ENCODE peak calls at places on chromosome 9, in ten cellular contexts. One of them, this sample, is unnamed.

GRCh38 chr9:100346836-100347235 is 5.9 kb downstream of the TEX10 start:
- DNase-seq in bronchial epithelial cell: no peak
- DNase-seq in cardiac fibroblast: peak
- DNase-seq in AG04449: no peak
- DNase-seq in fibroblast of the aortic adventitia: peak
- DNase-seq in spleen: no peak
- DNase-seq in heart left ventricle: no peak
- DNase-seq in dorsolateral prefrontal cortex: no peak
- DNase-seq in GM06990: no peak
- DNase-seq in body of pancreas: no peak
- DNase-seq in this sample: no peak

GRCh38 chr9:92615790-92616189 is 54.1 kb downstream of the IPPK start:
- DNase-seq in fibroblast of the aortic adventitia: no peak
- DNase-seq in body of pancreas: no peak
- DNase-seq in cardiac fibroblast: no peak
- DNase-seq in bronchial epithelial cell: no peak
- DNase-seq in AG04449: no peak
- DNase-seq in GM06990: no peak
- DNase-seq in heart left ventricle: no peak
- DNase-seq in dorsolateral prefrontal cortex: no peak
- DNase-seq in spleen: no peak
- DNase-seq in this sample: no peak

GRCh38 chr9:18343799-18344198 is 130.2 kb upstream of the ADAMTSL1 start:
- DNase-seq in spleen: no peak
- DNase-seq in bronchial epithelial cell: peak
- DNase-seq in AG04449: no peak
- DNase-seq in dorsolateral prefrontal cortex: no peak
- DNase-seq in heart left ventricle: no peak
- DNase-seq in fibroblast of the aortic adventitia: peak
- DNase-seq in cardiac fibroblast: peak
- DNase-seq in GM06990: no peak
- DNase-seq in body of pancreas: no peak
- DNase-seq in this sample: peak

GRCh38 chr9:72322678-72323077 is 42.3 kb downstream of the ZFAND5 start:
- DNase-seq in dorsolateral prefrontal cortex: no peak
- DNase-seq in cardiac fibroblast: no peak
- DNase-seq in body of pancreas: no peak
- DNase-seq in bronchial epithelial cell: no peak
- DNase-seq in fibroblast of the aortic adventitia: no peak
- DNase-seq in heart left ventricle: no peak
- DNase-seq in GM06990: no peak
- DNase-seq in AG04449: no peak
- DNase-seq in spleen: no peak
- DNase-seq in this sample: peak

GRCh38 chr9:128457207-128457606 is 1.4 kb downstream of the ODF2 start:
- DNase-seq in dorsolateral prefrontal cortex: no peak
- DNase-seq in spleen: peak
- DNase-seq in heart left ventricle: no peak
- DNase-seq in cardiac fibroblast: no peak
- DNase-seq in bronchial epithelial cell: no peak
- DNase-seq in fibroblast of the aortic adventitia: no peak
- DNase-seq in body of pancreas: no peak
- DNase-seq in GM06990: no peak
- DNase-seq in AG04449: no peak
- DNase-seq in this sample: no peak

GRCh38 chr9:90940280-90940679 is 138.7 kb downstream of the SYK start:
- DNase-seq in cardiac fibroblast: no peak
- DNase-seq in bronchial epithelial cell: no peak
- DNase-seq in dorsolateral prefrontal cortex: no peak
- DNase-seq in body of pancreas: no peak
- DNase-seq in fibroblast of the aortic adventitia: no peak
- DNase-seq in AG04449: no peak
- DNase-seq in GM06990: no peak
- DNase-seq in heart left ventricle: no peak
- DNase-seq in spleen: no peak
- DNase-seq in this sample: no peak

GRCh38 chr9:115691097-115691496 is 462.5 kb upstream of the PAPPA start:
- DNase-seq in dorsolateral prefrontal cortex: no peak
- DNase-seq in GM06990: no peak
- DNase-seq in heart left ventricle: no peak
- DNase-seq in cardiac fibroblast: peak
- DNase-seq in fibroblast of the aortic adventitia: peak
- DNase-seq in spleen: no peak
- DNase-seq in body of pancreas: no peak
- DNase-seq in AG04449: peak
- DNase-seq in bronchial epithelial cell: peak
- DNase-seq in this sample: peak

GRCh38 chr9:2859776-2860379 is 16.0 kb upstream of the PUM3 start:
- DNase-seq in fibroblast of the aortic adventitia: peak
- DNase-seq in heart left ventricle: peak
- DNase-seq in cardiac fibroblast: peak
- DNase-seq in bronchial epithelial cell: peak
- DNase-seq in AG04449: no peak
- DNase-seq in dorsolateral prefrontal cortex: peak
- DNase-seq in spleen: no peak
- DNase-seq in body of pancreas: peak
- DNase-seq in GM06990: no peak
- DNase-seq in this sample: peak

GRCh38 chr9:80410106-80410505 is 838.3 kb downstream of the TLE4 start:
- DNase-seq in cardiac fibroblast: peak
- DNase-seq in AG04449: no peak
- DNase-seq in spleen: no peak
- DNase-seq in GM06990: no peak
- DNase-seq in heart left ventricle: peak
- DNase-seq in bronchial epithelial cell: no peak
- DNase-seq in dorsolateral prefrontal cortex: peak
- DNase-seq in body of pancreas: no peak
- DNase-seq in fibroblast of the aortic adventitia: no peak
- DNase-seq in this sample: no peak

GRCh38 chr9:128232811-128233428 is 29.7 kb downstream of the DNM1 start:
- DNase-seq in heart left ventricle: no peak
- DNase-seq in AG04449: no peak
- DNase-seq in bronchial epithelial cell: no peak
- DNase-seq in cardiac fibroblast: no peak
- DNase-seq in fibroblast of the aortic adventitia: no peak
- DNase-seq in body of pancreas: no peak
- DNase-seq in spleen: no peak
- DNase-seq in GM06990: no peak
- DNase-seq in dorsolateral prefrontal cortex: no peak
- DNase-seq in this sample: no peak

GRCh38 chr9:97711223-97711626 is 14.1 kb upstream of the XPA start:
- DNase-seq in spleen: no peak
- DNase-seq in cardiac fibroblast: no peak
- DNase-seq in heart left ventricle: no peak
- DNase-seq in fibroblast of the aortic adventitia: no peak
- DNase-seq in body of pancreas: no peak
- DNase-seq in GM06990: no peak
- DNase-seq in AG04449: no peak
- DNase-seq in dorsolateral prefrontal cortex: no peak
- DNase-seq in bronchial epithelial cell: no peak
- DNase-seq in this sample: no peak

GRCh38 chr9:81559741-81560140 is 129.6 kb downstream of the TLE1 start:
- DNase-seq in fibroblast of the aortic adventitia: peak
- DNase-seq in dorsolateral prefrontal cortex: no peak
- DNase-seq in AG04449: peak
- DNase-seq in heart left ventricle: no peak
- DNase-seq in GM06990: no peak
- DNase-seq in cardiac fibroblast: peak
- DNase-seq in body of pancreas: no peak
- DNase-seq in bronchial epithelial cell: peak
- DNase-seq in spleen: no peak
- DNase-seq in this sample: peak

GRCh38 chr9:126702501-126703329 is 89.0 kb downstream of the LMX1B start:
- DNase-seq in bronchial epithelial cell: no peak
- DNase-seq in cardiac fibroblast: no peak
- DNase-seq in spleen: peak
- DNase-seq in AG04449: no peak
- DNase-seq in dorsolateral prefrontal cortex: peak
- DNase-seq in fibroblast of the aortic adventitia: no peak
- DNase-seq in heart left ventricle: peak
- DNase-seq in GM06990: no peak
- DNase-seq in body of pancreas: peak
- DNase-seq in this sample: no peak

GRCh38 chr9:17824191-17824926 is 245.5 kb downstream of the SH3GL2 start:
- DNase-seq in body of pancreas: no peak
- DNase-seq in cardiac fibroblast: no peak
- DNase-seq in bronchial epithelial cell: no peak
- DNase-seq in fibroblast of the aortic adventitia: peak
- DNase-seq in spleen: no peak
- DNase-seq in GM06990: no peak
- DNase-seq in AG04449: no peak
- DNase-seq in dorsolateral prefrontal cortex: no peak
- DNase-seq in heart left ventricle: no peak
- DNase-seq in this sample: no peak

GRCh38 chr9:123757960-123758359 is 172.0 kb downstream of the DENND1A start:
- DNase-seq in GM06990: no peak
- DNase-seq in heart left ventricle: no peak
- DNase-seq in bronchial epithelial cell: no peak
- DNase-seq in spleen: no peak
- DNase-seq in body of pancreas: no peak
- DNase-seq in fibroblast of the aortic adventitia: no peak
- DNase-seq in dorsolateral prefrontal cortex: no peak
- DNase-seq in AG04449: no peak
- DNase-seq in cardiac fibroblast: no peak
- DNase-seq in this sample: no peak

DNA sequence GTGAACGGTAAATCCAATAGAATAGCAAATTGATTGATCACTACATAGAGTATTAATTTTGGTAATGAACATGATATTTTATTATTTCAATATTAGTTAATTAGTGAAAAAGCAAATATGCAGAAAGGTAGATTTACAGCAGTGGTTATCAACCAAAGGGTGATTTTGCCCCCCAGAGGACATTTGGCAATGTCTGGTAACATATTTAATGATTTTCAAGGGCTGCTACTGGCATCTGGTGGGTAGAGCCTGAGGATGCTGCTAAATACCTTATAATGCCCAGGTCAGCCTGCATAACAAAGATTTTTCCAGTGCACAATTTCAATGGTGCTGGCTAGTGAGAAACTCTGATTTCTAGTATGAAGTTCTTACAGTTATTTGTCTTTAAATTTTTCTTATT is 1313.7 kb downstream of the PTPRD start:
- DNase-seq in AG04449: no peak
- DNase-seq in dorsolateral prefrontal cortex: no peak
- DNase-seq in GM06990: no peak
- DNase-seq in bronchial epithelial cell: no peak
- DNase-seq in fibroblast of the aortic adventitia: no peak
- DNase-seq in body of pancreas: no peak
- DNase-seq in cardiac fibroblast: no peak
- DNase-seq in spleen: no peak
- DNase-seq in heart left ventricle: no peak
- DNase-seq in this sample: no peak
- TF ChIP-seq CTCF in AG04449: no peak
- TF ChIP-seq CTCF in dorsolateral prefrontal cortex: no peak
- TF ChIP-seq CTCF in GM06990: no peak
- TF ChIP-seq CTCF in bronchial epithelial cell: no peak
- TF ChIP-seq CTCF in fibroblast of the aortic adventitia: no peak
- TF ChIP-seq CTCF in body of pancreas: no peak
- TF ChIP-seq CTCF in cardiac fibroblast: no peak
- TF ChIP-seq CTCF in spleen: no peak
- TF ChIP-seq CTCF in heart left ventricle: no peak
- TF ChIP-seq CTCF in this sample: no peak

GRCh38 chr9:109315889-109316640 is 4.8 kb downstream of the EPB41L4B start:
- DNase-seq in AG04449: no peak
- DNase-seq in cardiac fibroblast: peak
- DNase-seq in spleen: no peak
- DNase-seq in fibroblast of the aortic adventitia: peak
- DNase-seq in body of pancreas: peak
- DNase-seq in dorsolateral prefrontal cortex: peak
- DNase-seq in GM06990: no peak
- DNase-seq in bronchial epithelial cell: peak
- DNase-seq in heart left ventricle: peak
- DNase-seq in this sample: peak
- H3K4me3 ChIP-seq in AG04449: no peak
- H3K4me3 ChIP-seq in cardiac fibroblast: no peak
- H3K4me3 ChIP-seq in spleen: no peak
- H3K4me3 ChIP-seq in fibroblast of the aortic adventitia: no peak
- H3K4me3 ChIP-seq in body of pancreas: no peak
- H3K4me3 ChIP-seq in dorsolateral prefrontal cortex: no peak
- H3K4me3 ChIP-seq in GM06990: no peak
- H3K4me3 ChIP-seq in bronchial epithelial cell: no peak
- H3K4me3 ChIP-seq in heart left ventricle: no peak
- H3K4me3 ChIP-seq in this sample: no peak

GRCh38 chr9:35732185-35733108 is at the start of the genes CREB3 and TLN1:
- DNase-seq in bronchial epithelial cell: peak
- DNase-seq in body of pancreas: peak
- DNase-seq in fibroblast of the aortic adventitia: peak
- DNase-seq in dorsolateral prefrontal cortex: peak
- DNase-seq in heart left ventricle: peak
- DNase-seq in cardiac fibroblast: peak
- DNase-seq in spleen: peak
- DNase-seq in AG04449: peak
- DNase-seq in GM06990: peak
- DNase-seq in this sample: peak
- TF ChIP-seq CTCF in bronchial epithelial cell: peak
- TF ChIP-seq CTCF in body of pancreas: no peak
- TF ChIP-seq CTCF in fibroblast of the aortic adventitia: no peak
- TF ChIP-seq CTCF in dorsolateral prefrontal cortex: peak
- TF ChIP-seq CTCF in heart left ventricle: no peak
- TF ChIP-seq CTCF in cardiac fibroblast: no peak
- TF ChIP-seq CTCF in spleen: peak
- TF ChIP-seq CTCF in AG04449: peak
- TF ChIP-seq CTCF in GM06990: peak
- TF ChIP-seq CTCF in this sample: no peak

DNA sequence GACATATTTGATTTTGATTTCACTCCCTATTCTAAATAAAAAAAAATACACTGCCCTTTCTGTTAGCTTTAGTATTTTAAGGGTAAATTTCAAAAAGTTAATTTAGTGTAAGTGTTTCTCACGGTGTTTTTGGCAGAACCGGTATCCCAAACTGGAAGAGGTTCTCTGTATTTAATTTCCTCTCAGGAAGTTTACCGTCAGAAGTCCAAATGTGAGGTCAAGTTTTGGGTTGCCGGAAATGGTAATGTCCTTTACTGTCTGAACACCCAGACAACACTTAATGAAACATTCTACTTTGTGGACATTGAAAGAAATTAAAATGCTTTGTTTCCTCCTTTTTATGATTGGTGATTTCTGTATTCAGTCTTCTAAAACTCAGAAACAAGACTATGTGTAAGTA is 148.7 kb upstream of the CDKN2B start:
- DNase-seq in bronchial epithelial cell: no peak
- DNase-seq in GM06990: no peak
- DNase-seq in fibroblast of the aortic adventitia: no peak
- DNase-seq in AG04449: no peak
- DNase-seq in cardiac fibroblast: peak
- DNase-seq in body of pancreas: no peak
- DNase-seq in spleen: no peak
- DNase-seq in heart left ventricle: no peak
- DNase-seq in dorsolateral prefrontal cortex: no peak
- DNase-seq in this sample: no peak
- H3K4me3 ChIP-seq in bronchial epithelial cell: no peak
- H3K4me3 ChIP-seq in GM06990: no peak
- H3K4me3 ChIP-seq in fibroblast of the aortic adventitia: no peak
- H3K4me3 ChIP-seq in AG04449: no peak
- H3K4me3 ChIP-seq in cardiac fibroblast: no peak
- H3K4me3 ChIP-seq in body of pancreas: no peak
- H3K4me3 ChIP-seq in spleen: no peak
- H3K4me3 ChIP-seq in heart left ventricle: no peak
- H3K4me3 ChIP-seq in dorsolateral prefrontal cortex: no peak
- H3K4me3 ChIP-seq in this sample: no peak

GRCh38 chr9:110152704-110153374 is 55.1 kb downstream of the C9orf152 start:
- DNase-seq in bronchial epithelial cell: peak
- DNase-seq in dorsolateral prefrontal cortex: no peak
- DNase-seq in fibroblast of the aortic adventitia: peak
- DNase-seq in body of pancreas: no peak
- DNase-seq in cardiac fibroblast: peak
- DNase-seq in AG04449: no peak
- DNase-seq in heart left ventricle: no peak
- DNase-seq in GM06990: peak
- DNase-seq in spleen: no peak
- DNase-seq in this sample: peak
- TF ChIP-seq CTCF in bronchial epithelial cell: peak
- TF ChIP-seq CTCF in dorsolateral prefrontal cortex: peak
- TF ChIP-seq CTCF in fibroblast of the aortic adventitia: peak
- TF ChIP-seq CTCF in body of pancreas: peak
- TF ChIP-seq CTCF in cardiac fibroblast: peak
- TF ChIP-seq CTCF in AG04449: peak
- TF ChIP-seq CTCF in heart left ventricle: peak
- TF ChIP-seq CTCF in GM06990: peak
- TF ChIP-seq CTCF in spleen: peak
- TF ChIP-seq CTCF in this sample: peak

This sample was measured in epithelial cell of esophagus.